ENCODE peak calls at places on chromosome 2, in ten cellular contexts. One of them, this sample, is unnamed.

GRCh38 chr2:198641161-198641560 is 816.6 kb downstream of the SATB2 start:
- DNase-seq in NCI-H1048: no peak
- DNase-seq in HEK293T: no peak
- DNase-seq in A549: no peak
- DNase-seq in H54: no peak
- DNase-seq in M059J: peak; percentile 30
- DNase-seq in NCI-H82: no peak
- DNase-seq in stimulated activated naive CD4-positive, alpha-beta T cell treated with Interleukin-2 at 50 U/mL for 16 hours: no peak
- DNase-seq in GM20000: no peak
- DNase-seq in NCI-H2171 treated with DMSO at 0.1 percent for 48 hours: no peak
- DNase-seq in this sample: no peak

GRCh38 chr2:20165677-20166509 is 59.0 kb downstream of the SDC1 start:
- DNase-seq in NCI-H2171 treated with DMSO at 0.1 percent for 48 hours: no peak
- DNase-seq in stimulated activated naive CD4-positive, alpha-beta T cell treated with Interleukin-2 at 50 U/mL for 16 hours: no peak
- DNase-seq in NCI-H1048: no peak
- DNase-seq in NCI-H82: no peak
- DNase-seq in H54: no peak
- DNase-seq in HEK293T: no peak
- DNase-seq in A549: no peak
- DNase-seq in GM20000: no peak
- DNase-seq in M059J: no peak
- DNase-seq in this sample: no peak

GRCh38 chr2:195648780-195649179 is 8.2 kb upstream of the SLC39A10 start:
- DNase-seq in M059J: no peak
- DNase-seq in H54: no peak
- DNase-seq in A549: no peak
- DNase-seq in HEK293T: no peak
- DNase-seq in NCI-H82: no peak
- DNase-seq in NCI-H2171 treated with DMSO at 0.1 percent for 48 hours: no peak
- DNase-seq in NCI-H1048: no peak
- DNase-seq in GM20000: no peak
- DNase-seq in stimulated activated naive CD4-positive, alpha-beta T cell treated with Interleukin-2 at 50 U/mL for 16 hours: no peak
- DNase-seq in this sample: no peak

GRCh38 chr2:54475919-54476318 is 19.8 kb downstream of the SPTBN1 start:
- DNase-seq in A549: no peak
- DNase-seq in stimulated activated naive CD4-positive, alpha-beta T cell treated with Interleukin-2 at 50 U/mL for 16 hours: no peak
- DNase-seq in H54: no peak
- DNase-seq in NCI-H82: no peak
- DNase-seq in HEK293T: no peak
- DNase-seq in NCI-H1048: no peak
- DNase-seq in NCI-H2171 treated with DMSO at 0.1 percent for 48 hours: no peak
- DNase-seq in M059J: no peak
- DNase-seq in GM20000: no peak
- DNase-seq in this sample: no peak

GRCh38 chr2:74511104-74511989 is 2.9 kb upstream of the TLX2 start:
- DNase-seq in NCI-H2171 treated with DMSO at 0.1 percent for 48 hours: no peak
- DNase-seq in stimulated activated naive CD4-positive, alpha-beta T cell treated with Interleukin-2 at 50 U/mL for 16 hours: no peak
- DNase-seq in NCI-H82: peak; percentile 79
- DNase-seq in NCI-H1048: no peak
- DNase-seq in A549: no peak
- DNase-seq in HEK293T: no peak
- DNase-seq in M059J: peak; percentile 16
- DNase-seq in H54: no peak
- DNase-seq in GM20000: no peak
- DNase-seq in this sample: no peak

GRCh38 chr2:3073721-3074120 is 303.9 kb downstream of the EIPR1 start:
- DNase-seq in stimulated activated naive CD4-positive, alpha-beta T cell treated with Interleukin-2 at 50 U/mL for 16 hours: no peak
- DNase-seq in H54: no peak
- DNase-seq in NCI-H1048: no peak
- DNase-seq in HEK293T: no peak
- DNase-seq in NCI-H82: no peak
- DNase-seq in NCI-H2171 treated with DMSO at 0.1 percent for 48 hours: no peak
- DNase-seq in A549: no peak
- DNase-seq in GM20000: no peak
- DNase-seq in M059J: no peak
- DNase-seq in this sample: no peak

GRCh38 chr2:223297788-223298187 is 245.8 kb downstream of the KCNE4 start:
- DNase-seq in M059J: peak; percentile 57
- DNase-seq in NCI-H1048: no peak
- DNase-seq in HEK293T: no peak
- DNase-seq in NCI-H82: peak; percentile 15
- DNase-seq in GM20000: no peak
- DNase-seq in stimulated activated naive CD4-positive, alpha-beta T cell treated with Interleukin-2 at 50 U/mL for 16 hours: no peak
- DNase-seq in A549: no peak
- DNase-seq in H54: no peak
- DNase-seq in NCI-H2171 treated with DMSO at 0.1 percent for 48 hours: peak; percentile 13
- DNase-seq in this sample: peak; percentile 55

GRCh38 chr2:213317929-213318328 is 33.7 kb downstream of the SPAG16 start:
- DNase-seq in A549: no peak
- DNase-seq in H54: no peak
- DNase-seq in M059J: peak; percentile 82
- DNase-seq in GM20000: no peak
- DNase-seq in NCI-H1048: no peak
- DNase-seq in stimulated activated naive CD4-positive, alpha-beta T cell treated with Interleukin-2 at 50 U/mL for 16 hours: no peak
- DNase-seq in NCI-H82: no peak
- DNase-seq in HEK293T: no peak
- DNase-seq in NCI-H2171 treated with DMSO at 0.1 percent for 48 hours: peak; percentile 79
- DNase-seq in this sample: peak; percentile 85

GRCh38 chr2:37895135-37895534 is 30.0 kb upstream of the RMDN2 start:
- DNase-seq in M059J: no peak
- DNase-seq in NCI-H82: no peak
- DNase-seq in NCI-H1048: no peak
- DNase-seq in HEK293T: no peak
- DNase-seq in H54: no peak
- DNase-seq in GM20000: no peak
- DNase-seq in stimulated activated naive CD4-positive, alpha-beta T cell treated with Interleukin-2 at 50 U/mL for 16 hours: no peak
- DNase-seq in A549: no peak
- DNase-seq in NCI-H2171 treated with DMSO at 0.1 percent for 48 hours: no peak
- DNase-seq in this sample: no peak

GRCh38 chr2:8583400-8584173 is 98.3 kb upstream of the ID2 start:
- DNase-seq in stimulated activated naive CD4-positive, alpha-beta T cell treated with Interleukin-2 at 50 U/mL for 16 hours: peak; percentile 55
- DNase-seq in NCI-H1048: no peak
- DNase-seq in M059J: no peak
- DNase-seq in H54: no peak
- DNase-seq in HEK293T: peak; percentile 80
- DNase-seq in NCI-H2171 treated with DMSO at 0.1 percent for 48 hours: no peak
- DNase-seq in GM20000: peak; percentile 97
- DNase-seq in A549: no peak
- DNase-seq in NCI-H82: peak; percentile 84
- DNase-seq in this sample: peak; percentile 60

GRCh38 chr2:171706152-171706803 is 19.0 kb downstream of the DYNC1I2 start:
- DNase-seq in GM20000: no peak
- DNase-seq in NCI-H82: peak; percentile 10
- DNase-seq in A549: peak; percentile 13
- DNase-seq in HEK293T: no peak
- DNase-seq in NCI-H1048: peak; percentile 21
- DNase-seq in stimulated activated naive CD4-positive, alpha-beta T cell treated with Interleukin-2 at 50 U/mL for 16 hours: no peak
- DNase-seq in NCI-H2171 treated with DMSO at 0.1 percent for 48 hours: peak; percentile 51
- DNase-seq in M059J: peak; percentile 32
- DNase-seq in H54: no peak
- DNase-seq in this sample: no peak

GRCh38 chr2:239399404-239399999 is 1.3 kb downstream of the HDAC4 start:
- DNase-seq in NCI-H1048: no peak
- DNase-seq in GM20000: no peak
- DNase-seq in stimulated activated naive CD4-positive, alpha-beta T cell treated with Interleukin-2 at 50 U/mL for 16 hours: peak; percentile 26
- DNase-seq in HEK293T: no peak
- DNase-seq in NCI-H82: peak; percentile 75
- DNase-seq in A549: peak; percentile 8
- DNase-seq in H54: peak; percentile 27
- DNase-seq in M059J: peak; percentile 25
- DNase-seq in NCI-H2171 treated with DMSO at 0.1 percent for 48 hours: peak; percentile 9
- DNase-seq in this sample: no peak

GRCh38 chr2:177397501-177398289 is 5.1 kb downstream of the AGPS start:
- DNase-seq in NCI-H2171 treated with DMSO at 0.1 percent for 48 hours: no peak
- DNase-seq in NCI-H1048: no peak
- DNase-seq in stimulated activated naive CD4-positive, alpha-beta T cell treated with Interleukin-2 at 50 U/mL for 16 hours: no peak
- DNase-seq in HEK293T: no peak
- DNase-seq in NCI-H82: no peak
- DNase-seq in M059J: peak; percentile 97
- DNase-seq in H54: no peak
- DNase-seq in A549: no peak
- DNase-seq in GM20000: no peak
- DNase-seq in this sample: peak; percentile 98

GRCh38 chr2:201532686-201533304 is 81.3 kb downstream of the STRADB start:
- DNase-seq in GM20000: peak; percentile 14
- DNase-seq in stimulated activated naive CD4-positive, alpha-beta T cell treated with Interleukin-2 at 50 U/mL for 16 hours: no peak
- DNase-seq in H54: peak; percentile 26
- DNase-seq in A549: no peak
- DNase-seq in HEK293T: no peak
- DNase-seq in NCI-H1048: no peak
- DNase-seq in NCI-H82: no peak
- DNase-seq in NCI-H2171 treated with DMSO at 0.1 percent for 48 hours: no peak
- DNase-seq in M059J: peak; percentile 98
- DNase-seq in this sample: peak; percentile 96

GRCh38 chr2:171723724-171724683 is 36.7 kb downstream of the DYNC1I2 start:
- DNase-seq in NCI-H1048: no peak
- DNase-seq in M059J: peak; percentile 37
- DNase-seq in NCI-H82: peak; percentile 55
- DNase-seq in NCI-H2171 treated with DMSO at 0.1 percent for 48 hours: peak; percentile 97
- DNase-seq in H54: no peak
- DNase-seq in HEK293T: peak; percentile 16
- DNase-seq in A549: no peak
- DNase-seq in GM20000: no peak
- DNase-seq in stimulated activated naive CD4-positive, alpha-beta T cell treated with Interleukin-2 at 50 U/mL for 16 hours: no peak
- DNase-seq in this sample: peak; percentile 36

GRCh38 chr2:237857791-237858190 is 1.6 kb upstream of the RAMP1 start:
- DNase-seq in NCI-H1048: no peak
- DNase-seq in NCI-H2171 treated with DMSO at 0.1 percent for 48 hours: no peak
- DNase-seq in A549: no peak
- DNase-seq in H54: no peak
- DNase-seq in M059J: no peak
- DNase-seq in stimulated activated naive CD4-positive, alpha-beta T cell treated with Interleukin-2 at 50 U/mL for 16 hours: no peak
- DNase-seq in GM20000: no peak
- DNase-seq in HEK293T: no peak
- DNase-seq in NCI-H82: no peak
- DNase-seq in this sample: no peak

GRCh38 chr2:121699421-121700328 is 37.0 kb downstream of the NIFK start:
- DNase-seq in NCI-H82: no peak
- DNase-seq in NCI-H2171 treated with DMSO at 0.1 percent for 48 hours: no peak
- DNase-seq in A549: peak; percentile 76
- DNase-seq in HEK293T: no peak
- DNase-seq in H54: peak; percentile 82
- DNase-seq in M059J: peak; percentile 90
- DNase-seq in GM20000: peak; percentile 81
- DNase-seq in stimulated activated naive CD4-positive, alpha-beta T cell treated with Interleukin-2 at 50 U/mL for 16 hours: peak; percentile 86
- DNase-seq in NCI-H1048: no peak
- DNase-seq in this sample: peak; percentile 76

GRCh38 chr2:233938676-233939370 is 21.6 kb downstream of the TRPM8 start:
- DNase-seq in H54: no peak
- DNase-seq in NCI-H2171 treated with DMSO at 0.1 percent for 48 hours: no peak
- DNase-seq in A549: no peak
- DNase-seq in GM20000: no peak
- DNase-seq in HEK293T: no peak
- DNase-seq in stimulated activated naive CD4-positive, alpha-beta T cell treated with Interleukin-2 at 50 U/mL for 16 hours: no peak
- DNase-seq in NCI-H1048: no peak
- DNase-seq in NCI-H82: no peak
- DNase-seq in M059J: no peak
- DNase-seq in this sample: no peak

GRCh38 chr2:195967336-195967735 is 101.3 kb downstream of the DNAH7 start:
- DNase-seq in M059J: no peak
- DNase-seq in HEK293T: no peak
- DNase-seq in H54: no peak
- DNase-seq in A549: no peak
- DNase-seq in NCI-H1048: no peak
- DNase-seq in GM20000: no peak
- DNase-seq in stimulated activated naive CD4-positive, alpha-beta T cell treated with Interleukin-2 at 50 U/mL for 16 hours: no peak
- DNase-seq in NCI-H82: no peak
- DNase-seq in NCI-H2171 treated with DMSO at 0.1 percent for 48 hours: no peak
- DNase-seq in this sample: no peak

GRCh38 chr2:218278531-218279360 is 8.4 kb downstream of the PNKD start:
- DNase-seq in stimulated activated naive CD4-positive, alpha-beta T cell treated with Interleukin-2 at 50 U/mL for 16 hours: no peak
- DNase-seq in H54: no peak
- DNase-seq in NCI-H1048: no peak
- DNase-seq in HEK293T: no peak
- DNase-seq in A549: no peak
- DNase-seq in GM20000: no peak
- DNase-seq in M059J: no peak
- DNase-seq in NCI-H82: no peak
- DNase-seq in NCI-H2171 treated with DMSO at 0.1 percent for 48 hours: no peak
- DNase-seq in this sample: no peak

GRCh38 chr2:155145758-155146229 is 447.3 kb downstream of the KCNJ3 start:
- DNase-seq in NCI-H82: peak; percentile 30
- DNase-seq in NCI-H2171 treated with DMSO at 0.1 percent for 48 hours: peak; percentile 97
- DNase-seq in H54: no peak
- DNase-seq in M059J: no peak
- DNase-seq in GM20000: peak; percentile 54
- DNase-seq in A549: no peak
- DNase-seq in HEK293T: no peak
- DNase-seq in stimulated activated naive CD4-positive, alpha-beta T cell treated with Interleukin-2 at 50 U/mL for 16 hours: no peak
- DNase-seq in NCI-H1048: no peak
- DNase-seq in this sample: no peak

GRCh38 chr2:224178085-224178484 is 139.0 kb upstream of the SERPINE2 start:
- DNase-seq in A549: no peak
- DNase-seq in HEK293T: no peak
- DNase-seq in NCI-H82: no peak
- DNase-seq in stimulated activated naive CD4-positive, alpha-beta T cell treated with Interleukin-2 at 50 U/mL for 16 hours: no peak
- DNase-seq in H54: no peak
- DNase-seq in M059J: no peak
- DNase-seq in NCI-H1048: no peak
- DNase-seq in GM20000: no peak
- DNase-seq in NCI-H2171 treated with DMSO at 0.1 percent for 48 hours: no peak
- DNase-seq in this sample: peak; percentile 39

GRCh38 chr2:69060938-69061501 is 48.0 kb downstream of the ANTXR1 start:
- DNase-seq in NCI-H82: no peak
- DNase-seq in NCI-H2171 treated with DMSO at 0.1 percent for 48 hours: no peak
- DNase-seq in M059J: no peak
- DNase-seq in stimulated activated naive CD4-positive, alpha-beta T cell treated with Interleukin-2 at 50 U/mL for 16 hours: no peak
- DNase-seq in NCI-H1048: no peak
- DNase-seq in HEK293T: no peak
- DNase-seq in H54: no peak
- DNase-seq in A549: no peak
- DNase-seq in GM20000: no peak
- DNase-seq in this sample: no peak

GRCh38 chr2:37398990-37399389 is 54.6 kb downstream of the QPCT start:
- DNase-seq in M059J: no peak
- DNase-seq in GM20000: no peak
- DNase-seq in H54: no peak
- DNase-seq in A549: no peak
- DNase-seq in NCI-H1048: no peak
- DNase-seq in HEK293T: no peak
- DNase-seq in NCI-H82: no peak
- DNase-seq in NCI-H2171 treated with DMSO at 0.1 percent for 48 hours: no peak
- DNase-seq in stimulated activated naive CD4-positive, alpha-beta T cell treated with Interleukin-2 at 50 U/mL for 16 hours: no peak
- DNase-seq in this sample: no peak

GRCh38 chr2:13550832-13551231 is 834.1 kb downstream of the TRIB2 start:
- DNase-seq in HEK293T: no peak
- DNase-seq in stimulated activated naive CD4-positive, alpha-beta T cell treated with Interleukin-2 at 50 U/mL for 16 hours: no peak
- DNase-seq in GM20000: no peak
- DNase-seq in NCI-H1048: no peak
- DNase-seq in A549: no peak
- DNase-seq in M059J: no peak
- DNase-seq in NCI-H2171 treated with DMSO at 0.1 percent for 48 hours: no peak
- DNase-seq in H54: no peak
- DNase-seq in NCI-H82: no peak
- DNase-seq in this sample: peak; percentile 10

GRCh38 chr2:111944536-111945210 is 46.3 kb downstream of the MERTK start:
- DNase-seq in GM20000: no peak
- DNase-seq in M059J: no peak
- DNase-seq in NCI-H1048: no peak
- DNase-seq in NCI-H2171 treated with DMSO at 0.1 percent for 48 hours: no peak
- DNase-seq in HEK293T: no peak
- DNase-seq in A549: no peak
- DNase-seq in H54: no peak
- DNase-seq in stimulated activated naive CD4-positive, alpha-beta T cell treated with Interleukin-2 at 50 U/mL for 16 hours: no peak
- DNase-seq in NCI-H82: peak; percentile 29
- DNase-seq in this sample: no peak

GRCh38 chr2:127423476-127423840 is 5.2 kb downstream of the PROC start:
- DNase-seq in HEK293T: no peak
- DNase-seq in NCI-H1048: no peak
- DNase-seq in A549: no peak
- DNase-seq in M059J: peak; percentile 48
- DNase-seq in NCI-H2171 treated with DMSO at 0.1 percent for 48 hours: peak; percentile 75
- DNase-seq in stimulated activated naive CD4-positive, alpha-beta T cell treated with Interleukin-2 at 50 U/mL for 16 hours: no peak
- DNase-seq in GM20000: peak; percentile 40
- DNase-seq in NCI-H82: peak; percentile 24
- DNase-seq in H54: no peak
- DNase-seq in this sample: no peak

This sample was measured in astrocyte.